ENCODE peak calls at places on chromosomes 4 and X, in eight cellular contexts. K is ascending aorta; V is uterus; Z is adipocyte; D is breast epithelium; I is IMR-90; W is CD8-positive, alpha-beta T cell; A is thoracic aorta. Q is an unnamed sample.

GRCh38 chr4:27360651-27361347 is 500.2 kb downstream of the STIM2 start:
- DNase-seq in W (no peak), D (no peak), I (peak; percentile 4), K (no peak), Z (peak; percentile 38), V (no peak), A (no peak), Q (no peak)

GRCh38 chr4:185773419-185773818 is 38.6 kb downstream of the SORBS2 start:
- DNase-seq in K (no peak), I (no peak), D (no peak), W (no peak), V (peak; percentile 39), Z (no peak), A (no peak), Q (peak; percentile 57)

GRCh38 chrX:48997455-48997854 is 4.6 kb downstream of the GRIPAP1 start:
- DNase-seq in V (no peak), I (no peak), A (no peak), W (no peak), D (no peak), K (no peak), Z (no peak), Q (no peak)

GRCh38 chr4:83112239-83112638 is 2.3 kb downstream of the PLAC8 start:
- DNase-seq in D (no peak), I (no peak), W (no peak), A (no peak), K (no peak), Z (no peak), V (no peak), Q (peak; percentile 39)

GRCh38 chrX:49919617-49920016 is 2.8 kb upstream of the CLCN5 start:
- DNase-seq in I (peak; percentile 46), A (no peak), K (no peak), W (no peak), D (no peak), Z (peak; percentile 79), V (peak; percentile 77), Q (no peak)

GRCh38 chr4:36285784-36286480 is 4.5 kb downstream of the DTHD1 start:
- DNase-seq in I (no peak), Z (no peak), V (no peak), D (no peak), W (peak; percentile 26), K (no peak), A (no peak), Q (peak; percentile 84)

GRCh38 chrX:42392846-42393245 is 385.1 kb downstream of the PPP1R2C start:
- DNase-seq in K (no peak), W (no peak), I (no peak), D (no peak), Z (no peak), V (no peak), A (no peak), Q (no peak)

GRCh38 chrX:22041931-22042530 is 9.9 kb downstream of the PHEX start:
- DNase-seq in W (no peak), K (no peak), Z (no peak), I (no peak), V (no peak), A (no peak), D (no peak), Q (no peak)

GRCh38 chr4:80448056-80448455 is 112.5 kb downstream of the CFAP299 start:
- DNase-seq in K (no peak), A (no peak), I (peak; percentile 52), Z (peak; percentile 27), V (no peak), D (no peak), W (no peak), Q (no peak)

GRCh38 chr4:102734591-102735385 is 26.0 kb downstream of the MANBA start:
- DNase-seq in V (no peak), D (no peak), K (no peak), Z (no peak), A (no peak), I (peak; percentile 84), W (no peak), Q (peak; percentile 10)

GRCh38 chr4:158821228-158822009 is 52.6 kb downstream of the FNIP2 start:
- DNase-seq in K (peak; percentile 36), W (no peak), V (no peak), D (no peak), A (peak; percentile 28), Z (peak; percentile 50), I (peak; percentile 55), Q (no peak)

GRCh38 chrX:107470971-107471370 is 21.5 kb downstream of the FRMPD3 start:
- DNase-seq in K (no peak), A (no peak), Z (no peak), I (no peak), W (no peak), V (no peak), D (no peak), Q (no peak)

GRCh38 chr4:101288365-101289145 is 58.8 kb downstream of the PPP3CA start:
- DNase-seq in Z (no peak), W (no peak), K (no peak), V (no peak), I (peak; percentile 32), A (no peak), D (no peak), Q (no peak)

GRCh38 chrX:17836830-17837229 is 24.3 kb downstream of the RAI2 start:
- DNase-seq in D (no peak), Z (no peak), V (no peak), K (no peak), I (no peak), W (no peak), A (no peak), Q (no peak)

GRCh38 chr4:42395595-42395994 is 1.7 kb upstream of the SHISA3 start:
- DNase-seq in D (no peak), Z (no peak), A (no peak), K (no peak), I (no peak), V (no peak), W (no peak), Q (no peak)
- H3K27me3 ChIP-seq in D (peaks cover 52% of the 10 kb centered on the region), Z (peaks cover 28% of the 10 kb centered on the region), A (no peaks in the 10 kb centered on the region), K (no peaks in the 10 kb centered on the region), I (peaks cover 2% of the 10 kb centered on the region), V (peaks cover 26% of the 10 kb centered on the region), W (peaks cover 19% of the 10 kb centered on the region), Q (peaks cover 24% of the 10 kb centered on the region)

DNA sequence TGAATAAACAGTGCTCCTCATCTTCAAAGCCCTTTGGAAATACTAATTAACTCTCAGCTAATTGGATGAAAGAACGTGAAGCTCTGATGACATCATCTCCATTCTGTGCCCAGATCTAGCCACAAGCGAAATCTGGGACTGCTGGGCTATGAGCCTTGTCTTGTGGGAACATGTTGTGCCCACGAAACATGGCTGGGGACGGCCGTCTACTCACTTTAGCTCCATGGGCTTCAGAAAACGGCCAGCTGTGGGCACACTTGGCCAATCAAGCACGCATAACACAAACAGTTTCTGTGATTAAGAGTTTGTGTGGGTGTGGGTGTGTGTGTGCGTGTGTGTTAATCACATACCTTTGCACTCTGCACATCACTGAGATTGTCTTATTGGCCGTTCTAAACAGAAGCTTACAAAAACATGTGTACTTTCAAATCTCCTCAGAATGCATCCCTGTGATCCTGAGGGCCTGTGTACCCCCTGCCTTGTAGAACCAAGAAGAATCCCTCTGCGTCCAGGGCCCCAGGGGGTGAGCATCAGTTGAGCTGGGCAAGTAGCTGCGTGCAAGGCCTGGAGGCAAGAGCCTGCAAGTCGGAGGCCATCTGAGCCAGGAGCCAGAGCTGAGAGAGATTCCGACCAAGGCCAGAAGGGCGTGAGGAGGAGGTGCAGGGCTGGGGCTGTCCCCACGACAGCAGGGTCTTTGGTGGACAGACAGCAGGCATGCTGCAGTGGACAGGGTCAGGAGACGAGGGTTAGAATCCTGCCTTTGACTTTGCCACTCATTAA is 18.7 kb upstream of the ZNF185 start:
- DNase-seq in Z (no peak), I (no peak), V (no peak), D (no peak), K (no peak), A (no peak), W (no peak), Q (no peak)
- H3K27me3 ChIP-seq in Z (peaks cover 32% of the 10 kb centered on the region), I (peaks cover 6% of the 10 kb centered on the region), V (no peaks in the 10 kb centered on the region), D (peaks cover 47% of the 10 kb centered on the region), K (no peaks in the 10 kb centered on the region), A (no peaks in the 10 kb centered on the region), W (no peaks in the 10 kb centered on the region), Q (no peaks in the 10 kb centered on the region)

GRCh38 chr4:8106451-8107025 is 52.1 kb downstream of the ABLIM2 start:
- DNase-seq in W (no peak), D (no peak), Z (no peak), K (no peak), V (no peak), I (no peak), A (no peak), Q (no peak)
- H3K27me3 ChIP-seq in W (no peaks in the 10 kb centered on the region), D (no peaks in the 10 kb centered on the region), Z (peaks cover 64% of the 10 kb centered on the region), K (no peaks in the 10 kb centered on the region), V (no peaks in the 10 kb centered on the region), I (peaks cover 78% of the 10 kb centered on the region), A (no peaks in the 10 kb centered on the region), Q (no peaks in the 10 kb centered on the region)

GRCh38 chrX:72130156-72130761 is 1.5 kb downstream of the RTL5 start:
- DNase-seq in K (no peak), Z (no peak), W (no peak), D (no peak), V (no peak), I (no peak), A (no peak), Q (no peak)

GRCh38 chrX:72131317-72132294 is at the start of gene RTL5:
- DNase-seq in A (peak; percentile 67), Z (peak; percentile 94), W (peak; percentile 24), V (peak; percentile 93), D (peak; percentile 57), K (peak; percentile 69), I (peak; percentile 85), Q (peak; percentile 24)

GRCh38 chrX:72129661-72130060 is 2.1 kb downstream of the RTL5 start:
- DNase-seq in V (no peak), Z (no peak), W (no peak), I (no peak), A (no peak), D (no peak), K (no peak), Q (no peak)

GRCh38 chrX:72132456-72132855 is 741 bp upstream of the RTL5 start:
- DNase-seq in K (no peak), A (no peak), I (no peak), Z (no peak), W (no peak), D (no peak), V (no peak), Q (no peak)

GRCh38 chrX:72130762-72131231 is 918 bp downstream of the RTL5 start:
- DNase-seq in K (no peak), I (no peak), D (no peak), A (no peak), V (peak; percentile 36), Z (no peak), W (no peak), Q (no peak)
- H3K27me3 ChIP-seq in K (no peaks in the 10 kb centered on the region), I (peaks cover 44% of the 10 kb centered on the region), D (peaks cover 82% of the 10 kb centered on the region), A (no peaks in the 10 kb centered on the region), V (no peaks in the 10 kb centered on the region), Z (peaks cover 9% of the 10 kb centered on the region), W (no peaks in the 10 kb centered on the region), Q (peaks cover 3% of the 10 kb centered on the region)

GRCh38 chr4:4851906-4852305 is 7.6 kb upstream of the MSX1 start:
- DNase-seq in K (no peak), D (peak; percentile 14), A (no peak), Z (no peak), I (no peak), W (no peak), V (no peak), Q (no peak)
- H3K27me3 ChIP-seq in K (peaks cover 20% of the 10 kb centered on the region), D (peaks cover 55% of the 10 kb centered on the region), A (peaks cover 17% of the 10 kb centered on the region), Z (no peaks in the 10 kb centered on the region), I (peaks cover 32% of the 10 kb centered on the region), W (peaks cover 17% of the 10 kb centered on the region), V (peaks cover 22% of the 10 kb centered on the region), Q (peaks cover 50% of the 10 kb centered on the region)

Q was measured in small intestine.